ENCODE peak calls at places on chromosomes 12 and 14, in eight cellular contexts. One of them, this sample, is unnamed. For H3K27me3, the result is how much of the 10 kb centered on the place peaks cover.

GRCh38 chr14:50677527-50678063 is 9.5 kb upstream of the SAV1 start:
- DNase-seq in transverse colon: no peak
- DNase-seq in ovary: no peak
- DNase-seq in breast epithelium: no peak
- DNase-seq in suprapubic skin: no peak
- DNase-seq in prostate gland: peak
- DNase-seq in endothelial cell of umbilical vein: peak
- DNase-seq in tibial nerve: no peak
- DNase-seq in this sample: no peak

GRCh38 chr12:132560831-132561783 is 49.3 kb downstream of the LRCOL1 start:
- DNase-seq in transverse colon: peak
- DNase-seq in ovary: peak
- DNase-seq in breast epithelium: no peak
- DNase-seq in suprapubic skin: no peak
- DNase-seq in prostate gland: peak
- DNase-seq in endothelial cell of umbilical vein: peak
- DNase-seq in tibial nerve: no peak
- DNase-seq in this sample: no peak

GRCh38 chr12:67042697-67043131 is 226.4 kb upstream of the CAND1 start:
- DNase-seq in transverse colon: no peak
- DNase-seq in ovary: no peak
- DNase-seq in breast epithelium: no peak
- DNase-seq in suprapubic skin: no peak
- DNase-seq in prostate gland: no peak
- DNase-seq in endothelial cell of umbilical vein: no peak
- DNase-seq in tibial nerve: no peak
- DNase-seq in this sample: no peak

GRCh38 chr14:103908580-103908979 is 19.7 kb upstream of the TDRD9 start:
- DNase-seq in transverse colon: no peak
- DNase-seq in ovary: no peak
- DNase-seq in breast epithelium: no peak
- DNase-seq in suprapubic skin: no peak
- DNase-seq in prostate gland: no peak
- DNase-seq in endothelial cell of umbilical vein: no peak
- DNase-seq in tibial nerve: no peak
- DNase-seq in this sample: no peak

GRCh38 chr12:24134092-24134491 is 184.6 kb upstream of the SOX5 start:
- DNase-seq in transverse colon: no peak
- DNase-seq in ovary: no peak
- DNase-seq in breast epithelium: no peak
- DNase-seq in suprapubic skin: no peak
- DNase-seq in prostate gland: no peak
- DNase-seq in endothelial cell of umbilical vein: no peak
- DNase-seq in tibial nerve: no peak
- DNase-seq in this sample: no peak

GRCh38 chr14:32905052-32905451 is 33.6 kb upstream of the NPAS3 start:
- DNase-seq in transverse colon: no peak
- DNase-seq in ovary: no peak
- DNase-seq in breast epithelium: no peak
- DNase-seq in suprapubic skin: no peak
- DNase-seq in prostate gland: no peak
- DNase-seq in endothelial cell of umbilical vein: no peak
- DNase-seq in tibial nerve: no peak
- DNase-seq in this sample: no peak

GRCh38 chr14:33901429-33902155 is 49.3 kb downstream of the EGLN3 start:
- DNase-seq in transverse colon: no peak
- DNase-seq in ovary: no peak
- DNase-seq in breast epithelium: no peak
- DNase-seq in suprapubic skin: no peak
- DNase-seq in prostate gland: no peak
- DNase-seq in endothelial cell of umbilical vein: no peak
- DNase-seq in tibial nerve: no peak
- DNase-seq in this sample: no peak

GRCh38 chr14:28707814-28708213 is 58.8 kb upstream of the FOXG1 start:
- DNase-seq in transverse colon: no peak
- DNase-seq in ovary: no peak
- DNase-seq in breast epithelium: no peak
- DNase-seq in suprapubic skin: no peak
- DNase-seq in prostate gland: no peak
- DNase-seq in endothelial cell of umbilical vein: no peak
- DNase-seq in tibial nerve: no peak
- DNase-seq in this sample: no peak

DNA sequence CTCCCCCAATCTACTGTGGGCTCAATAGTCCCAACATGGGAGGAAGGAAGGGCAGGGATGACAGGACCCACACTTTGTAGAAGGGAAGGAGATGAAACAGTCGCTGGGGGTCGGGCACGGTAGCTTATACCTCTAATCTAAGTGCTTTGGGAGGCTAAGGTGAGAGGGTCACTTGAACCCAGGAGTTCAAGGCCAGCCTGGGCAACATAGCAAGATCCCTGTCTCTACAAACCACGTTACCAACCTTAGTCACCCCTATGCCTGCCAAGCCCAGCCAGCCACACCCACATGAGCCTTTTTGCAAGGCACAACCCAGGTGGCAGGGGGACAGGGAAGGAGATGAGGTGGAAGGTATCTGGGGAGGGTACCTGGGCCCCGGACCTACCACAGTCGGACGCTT is 31.7 kb downstream of the KDM2B start:
- DNase-seq in transverse colon: no peak
- DNase-seq in ovary: no peak
- DNase-seq in breast epithelium: no peak
- DNase-seq in suprapubic skin: no peak
- DNase-seq in prostate gland: no peak
- DNase-seq in endothelial cell of umbilical vein: no peak
- DNase-seq in tibial nerve: no peak
- DNase-seq in this sample: no peak
- H3K27me3 ChIP-seq in transverse colon: under half
- H3K27me3 ChIP-seq in ovary: under half
- H3K27me3 ChIP-seq in breast epithelium: under half
- H3K27me3 ChIP-seq in suprapubic skin: under half
- H3K27me3 ChIP-seq in prostate gland: under half
- H3K27me3 ChIP-seq in endothelial cell of umbilical vein: under half
- H3K27me3 ChIP-seq in tibial nerve: under half
- H3K27me3 ChIP-seq in this sample: under half

GRCh38 chr14:89418976-89419375 is 1.9 kb upstream of the FOXN3 start:
- DNase-seq in transverse colon: no peak
- DNase-seq in ovary: no peak
- DNase-seq in breast epithelium: no peak
- DNase-seq in suprapubic skin: no peak
- DNase-seq in prostate gland: no peak
- DNase-seq in endothelial cell of umbilical vein: no peak
- DNase-seq in tibial nerve: no peak
- DNase-seq in this sample: no peak

GRCh38 chr14:89416002-89416995 is 734 bp downstream of the FOXN3 start:
- DNase-seq in transverse colon: peak
- DNase-seq in ovary: peak
- DNase-seq in breast epithelium: peak
- DNase-seq in suprapubic skin: peak
- DNase-seq in prostate gland: peak
- DNase-seq in endothelial cell of umbilical vein: peak
- DNase-seq in tibial nerve: peak
- DNase-seq in this sample: peak

GRCh38 chr14:89418452-89418851 is 1.4 kb upstream of the FOXN3 start:
- DNase-seq in transverse colon: peak
- DNase-seq in ovary: no peak
- DNase-seq in breast epithelium: no peak
- DNase-seq in suprapubic skin: no peak
- DNase-seq in prostate gland: no peak
- DNase-seq in endothelial cell of umbilical vein: no peak
- DNase-seq in tibial nerve: no peak
- DNase-seq in this sample: no peak

GRCh38 chr14:89417111-89417468 is at the start of gene FOXN3:
- DNase-seq in transverse colon: peak
- DNase-seq in ovary: peak
- DNase-seq in breast epithelium: peak
- DNase-seq in suprapubic skin: peak
- DNase-seq in prostate gland: peak
- DNase-seq in endothelial cell of umbilical vein: peak
- DNase-seq in tibial nerve: peak
- DNase-seq in this sample: peak

DNA sequence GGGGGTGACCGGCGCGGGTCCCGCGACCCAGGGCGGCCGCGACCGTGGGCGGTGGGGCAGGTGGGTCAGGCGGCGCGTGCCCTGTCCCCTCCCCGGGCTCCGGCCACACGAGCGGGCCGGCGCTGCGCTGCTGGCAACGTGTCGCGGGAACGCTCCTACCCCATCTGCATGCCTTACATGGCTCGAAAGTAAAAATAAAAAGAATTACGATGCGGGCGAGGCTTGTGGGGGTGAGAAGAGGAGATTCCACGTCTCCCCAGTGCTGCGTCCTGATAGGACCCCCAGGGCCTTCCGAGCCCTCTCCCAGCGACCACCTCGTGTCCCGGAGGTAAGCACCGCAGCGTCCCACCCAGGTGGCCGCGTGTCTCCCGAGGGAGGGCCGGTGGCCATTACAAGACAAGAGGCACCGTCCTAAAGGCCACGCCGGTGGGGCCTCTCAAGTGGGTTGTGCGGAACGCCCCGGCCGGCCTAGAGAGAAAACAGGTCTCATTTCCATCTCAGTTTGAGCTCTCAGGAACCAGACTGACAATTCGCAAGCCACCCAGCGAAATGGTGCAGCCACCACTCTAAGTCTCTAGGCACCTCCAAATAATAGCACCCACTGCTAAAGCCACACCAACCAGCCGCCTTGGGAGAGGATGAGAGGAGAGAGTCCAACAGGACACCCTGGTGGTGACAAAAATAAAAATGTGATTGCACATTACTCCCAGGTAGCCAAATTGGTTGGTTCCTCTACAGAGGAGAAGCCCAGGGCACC is 614 bp upstream of the FOXN3 start:
- DNase-seq in transverse colon: peak
- DNase-seq in ovary: peak
- DNase-seq in breast epithelium: peak
- DNase-seq in suprapubic skin: peak
- DNase-seq in prostate gland: peak
- DNase-seq in endothelial cell of umbilical vein: peak
- DNase-seq in tibial nerve: no peak
- DNase-seq in this sample: peak
- TF ChIP-seq POLR2A in transverse colon: peak
- TF ChIP-seq POLR2A in ovary: no peak
- TF ChIP-seq POLR2A in breast epithelium: no peak
- TF ChIP-seq POLR2A in suprapubic skin: no peak
- TF ChIP-seq POLR2A in prostate gland: no peak
- TF ChIP-seq POLR2A in endothelial cell of umbilical vein: no peak
- TF ChIP-seq POLR2A in tibial nerve: no peak
- TF ChIP-seq POLR2A in this sample: no peak

DNA sequence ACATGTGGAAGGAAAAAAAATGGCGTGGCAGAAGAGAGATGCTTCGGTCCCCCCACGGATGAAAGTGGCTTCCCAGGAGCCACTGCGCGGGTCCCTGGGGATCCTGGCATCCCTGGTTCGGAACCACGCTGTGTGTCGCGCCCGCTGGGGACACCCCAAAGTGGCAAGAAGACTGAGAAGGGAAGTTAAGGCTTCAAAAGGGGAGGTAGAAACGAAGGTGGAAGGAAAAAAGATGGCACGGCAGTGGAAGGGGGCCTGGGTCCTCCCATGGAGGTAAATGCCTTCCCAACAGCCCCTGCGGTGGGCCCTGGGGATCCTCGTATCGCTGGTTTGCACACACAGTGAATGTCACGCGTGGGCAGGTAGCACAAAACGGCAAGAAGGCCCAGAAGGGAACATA is 281.7 kb downstream of the ALG10 start:
- DNase-seq in transverse colon: no peak
- DNase-seq in ovary: no peak
- DNase-seq in breast epithelium: no peak
- DNase-seq in suprapubic skin: no peak
- DNase-seq in prostate gland: no peak
- DNase-seq in endothelial cell of umbilical vein: no peak
- DNase-seq in tibial nerve: no peak
- DNase-seq in this sample: no peak
- H3K27me3 ChIP-seq in transverse colon: under half
- H3K27me3 ChIP-seq in ovary: under half
- H3K27me3 ChIP-seq in breast epithelium: under half
- H3K27me3 ChIP-seq in suprapubic skin: under half
- H3K27me3 ChIP-seq in prostate gland: under half
- H3K27me3 ChIP-seq in endothelial cell of umbilical vein: under half
- H3K27me3 ChIP-seq in tibial nerve: under half
- H3K27me3 ChIP-seq in this sample: under half

GRCh38 chr14:54567224-54567633 is 301 bp downstream of the SAMD4A start:
- DNase-seq in transverse colon: peak
- DNase-seq in ovary: peak
- DNase-seq in breast epithelium: no peak
- DNase-seq in suprapubic skin: peak
- DNase-seq in prostate gland: peak
- DNase-seq in endothelial cell of umbilical vein: no peak
- DNase-seq in tibial nerve: no peak
- DNase-seq in this sample: no peak

GRCh38 chr14:54568821-54569591 is 2.1 kb downstream of the SAMD4A start:
- DNase-seq in transverse colon: peak
- DNase-seq in ovary: no peak
- DNase-seq in breast epithelium: no peak
- DNase-seq in suprapubic skin: no peak
- DNase-seq in prostate gland: no peak
- DNase-seq in endothelial cell of umbilical vein: no peak
- DNase-seq in tibial nerve: no peak
- DNase-seq in this sample: no peak

GRCh38 chr14:54566410-54567223 is at the start of gene SAMD4A:
- DNase-seq in transverse colon: peak
- DNase-seq in ovary: peak
- DNase-seq in breast epithelium: peak
- DNase-seq in suprapubic skin: peak
- DNase-seq in prostate gland: peak
- DNase-seq in endothelial cell of umbilical vein: peak
- DNase-seq in tibial nerve: peak
- DNase-seq in this sample: peak

GRCh38 chr14:54566152-54566409 is 847 bp upstream of the SAMD4A start:
- DNase-seq in transverse colon: no peak
- DNase-seq in ovary: no peak
- DNase-seq in breast epithelium: no peak
- DNase-seq in suprapubic skin: no peak
- DNase-seq in prostate gland: no peak
- DNase-seq in endothelial cell of umbilical vein: no peak
- DNase-seq in tibial nerve: no peak
- DNase-seq in this sample: no peak

DNA sequence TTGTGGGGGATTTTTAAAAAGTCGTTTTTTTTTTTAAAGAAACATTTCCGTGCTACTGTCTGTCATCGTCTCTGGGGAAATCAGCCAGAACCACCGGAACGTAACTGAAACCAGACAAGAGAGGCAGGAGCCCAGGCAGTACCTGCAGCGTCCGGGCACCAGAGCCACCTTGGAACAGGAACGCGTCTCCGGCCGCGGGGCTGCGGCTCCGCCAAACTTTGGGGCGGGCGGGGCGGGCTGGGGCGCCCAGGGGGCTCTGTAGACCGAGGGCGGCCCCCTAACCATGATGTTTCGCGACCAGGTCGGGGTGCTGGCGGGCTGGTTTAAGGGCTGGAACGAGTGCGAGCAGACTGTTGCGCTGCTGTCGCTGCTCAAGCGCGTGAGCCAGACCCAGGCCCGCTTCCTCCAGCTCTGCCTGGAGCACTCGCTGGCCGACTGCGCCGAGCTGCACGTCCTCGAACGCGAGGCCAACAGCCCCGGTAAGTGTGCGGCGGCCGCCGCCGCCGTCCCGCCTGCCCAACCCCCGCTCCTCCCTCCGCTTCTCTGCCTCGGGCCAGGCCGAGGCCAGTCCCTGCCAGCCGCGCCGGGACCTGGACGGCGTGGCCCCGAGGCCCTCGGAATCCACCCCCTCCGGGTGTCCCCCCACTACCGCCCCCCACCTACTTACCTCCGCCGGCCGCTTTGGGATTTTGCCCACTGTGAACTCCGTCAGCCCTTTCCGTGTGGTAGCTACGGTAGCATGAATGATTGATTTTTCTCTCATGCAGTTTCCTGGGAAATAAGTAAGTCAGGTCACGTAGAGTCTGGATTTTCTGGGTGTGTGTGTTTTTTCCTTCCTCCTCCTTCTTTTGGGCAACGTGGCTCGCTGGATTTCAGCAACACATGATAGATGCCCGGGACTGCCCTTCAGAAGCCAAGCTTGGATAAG is 970 bp downstream of the SAMD4A start:
- DNase-seq in transverse colon: peak
- DNase-seq in ovary: peak
- DNase-seq in breast epithelium: no peak
- DNase-seq in suprapubic skin: peak
- DNase-seq in prostate gland: peak
- DNase-seq in endothelial cell of umbilical vein: peak
- DNase-seq in tibial nerve: peak
- DNase-seq in this sample: no peak
- TF ChIP-seq POLR2A in transverse colon: peak
- TF ChIP-seq POLR2A in ovary: no peak
- TF ChIP-seq POLR2A in breast epithelium: no peak
- TF ChIP-seq POLR2A in suprapubic skin: no peak
- TF ChIP-seq POLR2A in prostate gland: no peak
- TF ChIP-seq POLR2A in endothelial cell of umbilical vein: no peak
- TF ChIP-seq POLR2A in tibial nerve: no peak
- TF ChIP-seq POLR2A in this sample: no peak